ENCODE peak calls at places on chromosome 17, in ten cellular contexts. V, Y, P, F, A, W, T, G, N and Z are unnamed samples.

GRCh38 chr17:81084691-81085419 is 49.9 kb downstream of the BAIAP2 start:
- DNase-seq in V (no peak), Y (no peak), P (no peak), F (no peak), A (no peak), W (peak; percentile 67), T (no peak), G (no peak), N (no peak), Z (no peak)

GRCh38 chr17:57603541-57603940 is 141.6 kb downstream of the CCDC182 start:
- DNase-seq in V (no peak), Y (no peak), P (no peak), F (no peak), A (no peak), W (no peak), T (no peak), G (no peak), N (no peak), Z (no peak)

GRCh38 chr17:4747847-4748246 is 8.1 kb upstream of the CXCL16 start:
- DNase-seq in V (no peak), Y (no peak), P (no peak), F (peak; percentile 37), A (no peak), W (peak; percentile 57), T (no peak), G (no peak), N (no peak), Z (no peak)

GRCh38 chr17:64264891-64265290 is 1.8 kb upstream of the TEX2 start:
- DNase-seq in V (no peak), Y (no peak), P (no peak), F (no peak), A (no peak), W (no peak), T (peak; percentile 73), G (no peak), N (no peak), Z (no peak)

GRCh38 chr17:74390680-74391653 is 23.7 kb downstream of the GPR142 start:
- DNase-seq in V (no peak), Y (no peak), P (no peak), F (no peak), A (no peak), W (no peak), T (no peak), G (no peak), N (no peak), Z (no peak)

GRCh38 chr17:28576758-28577465 is at the start of gene ALDOC:
- DNase-seq in V (peak; percentile 71), Y (peak; percentile 30), P (peak; percentile 96), F (peak; percentile 98), A (peak; percentile 99), W (peak; percentile 97), T (peak; percentile 90), G (peak; percentile 98), N (no peak), Z (peak; percentile 99)

GRCh38 chr17:32609085-32609484 is 122.3 kb downstream of the CDK5R1 start:
- DNase-seq in V (no peak), Y (peak; percentile 78), P (peak; percentile 45), F (peak; percentile 61), A (no peak), W (no peak), T (peak; percentile 69), G (no peak), N (no peak), Z (no peak)

GRCh38 chr17:7561589-7562207 is at the start of gene SENP3:
- DNase-seq in V (peak; percentile 73), Y (peak; percentile 88), P (peak; percentile 74), F (peak; percentile 93), A (peak; percentile 99), W (peak; percentile 87), T (peak; percentile 84), G (peak; percentile 94), N (peak; percentile 60), Z (peak; percentile 94)

GRCh38 chr17:1244606-1245012 is 25.6 kb upstream of the BHLHA9 start:
- DNase-seq in V (no peak), Y (no peak), P (no peak), F (no peak), A (no peak), W (no peak), T (peak; percentile 44), G (no peak), N (no peak), Z (no peak)

GRCh38 chr17:59668816-59669215 is 38.4 kb downstream of the PTRH2 start:
- DNase-seq in V (peak; percentile 81), Y (no peak), P (no peak), F (no peak), A (no peak), W (no peak), T (peak; percentile 81), G (no peak), N (no peak), Z (no peak)

GRCh38 chr17:1709971-1710806 is at the start of gene TLCD2:
- DNase-seq in V (peak; percentile 49), Y (peak; percentile 75), P (no peak), F (no peak), A (peak; percentile 80), W (no peak), T (peak; percentile 60), G (peak; percentile 85), N (no peak), Z (peak; percentile 83)

GRCh38 chr17:28484296-28484695 is 10.9 kb downstream of the SLC13A2 start:
- DNase-seq in V (no peak), Y (no peak), P (no peak), F (peak; percentile 74), A (no peak), W (no peak), T (no peak), G (no peak), N (no peak), Z (no peak)

GRCh38 chr17:47879028-47879585 is 16.9 kb upstream of the SP2 start:
- DNase-seq in V (no peak), Y (no peak), P (no peak), F (no peak), A (no peak), W (no peak), T (peak; percentile 64), G (no peak), N (no peak), Z (no peak)

GRCh38 chr17:59373879-59374495 is 42.5 kb downstream of the YPEL2 start:
- DNase-seq in V (peak; percentile 61), Y (no peak), P (no peak), F (no peak), A (no peak), W (no peak), T (peak; percentile 32), G (no peak), N (no peak), Z (no peak)